ENCODE peak calls at places on chromosomes 6 and 20, in seven cellular contexts. H is MM.1S, Y is choroid plexus epithelial cell, V is IMR-90, J is omental fat pad, I is psoas muscle, P is progenitor cell of endocrine pancreas. F is an unnamed sample.
A peak's percentile ranks its signal among the peaks of the same experiment; 100 is the strongest.

GRCh38 chr20:59051666-59052065 is 9.1 kb upstream of the PRELID3B start:
- DNase-seq in Y (no peak), H (no peak), I (no peak), V (no peak), J (no peak), P (no peak), F (no peak)

GRCh38 chr6:113248532-113248931 is 608.6 kb upstream of the MARCKS start:
- DNase-seq in P (no peak), Y (no peak), J (no peak), V (no peak), H (no peak), I (no peak), F (no peak)

GRCh38 chr6:133242761-133243590 is 1.8 kb downstream of the EYA4 start:
- DNase-seq in H (peak; percentile 33), P (peak; percentile 12), V (peak; percentile 26), I (peak; percentile 82), Y (no peak), J (no peak), F (peak; percentile 9)

GRCh38 chr20:51695574-51696303 is 72.5 kb downstream of the ATP9A start:
- DNase-seq in P (no peak), V (peak; percentile 93), Y (peak; percentile 67), J (no peak), H (no peak), I (no peak), F (no peak)

GRCh38 chr6:452301-453067 is 60.9 kb downstream of the IRF4 start:
- DNase-seq in J (no peak), V (no peak), I (no peak), Y (no peak), H (no peak), P (no peak), F (no peak)

GRCh38 chr20:47758517-47759450 is 26.5 kb downstream of the SULF2 start:
- DNase-seq in P (no peak), I (no peak), H (peak; percentile 93), Y (no peak), J (no peak), V (no peak), F (no peak)

GRCh38 chr20:1911536-1911935 is 16.3 kb downstream of the SIRPA start:
- DNase-seq in Y (no peak), J (no peak), I (no peak), H (no peak), P (no peak), V (no peak), F (no peak)

GRCh38 chr6:108844632-108845031 is 3.6 kb upstream of the ARMC2 start:
- DNase-seq in V (no peak), H (no peak), J (no peak), Y (no peak), P (no peak), I (no peak), F (no peak)

GRCh38 chr6:116019428-116019827 is 41.3 kb downstream of the FRK start:
- DNase-seq in J (no peak), P (no peak), I (no peak), H (no peak), Y (no peak), V (no peak), F (peak; percentile 9)

GRCh38 chr6:16540804-16541752 is 220.2 kb downstream of the ATXN1 start:
- DNase-seq in I (peak; percentile 63), P (no peak), H (no peak), V (no peak), Y (peak; percentile 20), J (no peak), F (peak; percentile 17)

GRCh38 chr6:85569323-85569722 is 24.3 kb downstream of the SNX14 start:
- DNase-seq in V (peak; percentile 73), H (no peak), I (no peak), Y (peak; percentile 31), P (no peak), J (no peak), F (no peak)

GRCh38 chr6:73062837-73063236 is 162.5 kb downstream of the KHDC1L start:
- DNase-seq in I (no peak), H (no peak), V (no peak), Y (peak; percentile 16), P (no peak), J (no peak), F (no peak)

GRCh38 chr20:23242104-23242503 is 108.5 kb upstream of the NXT1 start:
- DNase-seq in I (no peak), J (no peak), H (no peak), P (no peak), Y (no peak), V (no peak), F (no peak)

DNA sequence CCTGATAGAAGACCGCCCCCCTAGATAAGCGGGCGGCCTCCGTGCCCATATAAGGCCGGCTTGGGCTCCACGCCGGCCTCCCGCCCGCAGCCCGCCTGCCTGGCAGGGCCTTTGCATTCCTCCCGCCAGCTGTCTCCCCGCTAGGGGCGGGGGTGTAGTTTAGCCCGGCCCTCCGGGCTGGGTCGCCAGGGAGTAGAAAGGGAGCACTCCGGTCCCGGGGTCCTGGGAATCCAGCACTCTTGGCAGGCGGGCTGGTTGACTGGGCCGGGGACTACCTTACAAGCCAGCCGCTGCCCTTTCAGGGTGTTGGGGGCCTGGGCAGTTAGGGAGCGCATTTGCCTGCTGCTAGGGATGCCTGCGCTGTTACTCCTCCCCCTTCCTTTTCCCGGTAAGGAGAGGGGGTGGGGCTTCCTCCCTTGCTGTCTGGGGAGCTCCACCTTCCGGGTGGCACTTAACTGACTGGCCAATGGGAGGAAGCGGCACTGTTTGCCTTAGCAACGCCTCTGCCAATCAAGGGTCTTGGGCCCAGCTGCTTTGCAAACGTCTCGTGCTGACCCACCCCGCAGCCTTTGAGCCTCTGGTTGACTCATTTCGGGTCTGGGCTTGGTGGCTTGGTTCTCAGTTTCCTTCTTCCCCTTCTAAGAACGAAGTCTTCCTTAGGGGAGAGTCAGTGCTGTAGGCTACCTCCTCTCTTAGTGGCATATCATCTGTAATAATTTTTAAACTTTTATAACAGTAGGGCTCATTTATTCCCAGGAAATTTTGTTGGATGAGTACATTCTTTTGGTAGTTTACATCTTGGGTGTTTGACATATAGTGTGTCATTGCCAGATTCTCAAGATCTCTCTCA is 3.4 kb downstream of the SRF start:
- DNase-seq in Y (peak; percentile 100), P (peak; percentile 83), J (peak; percentile 93), I (peak; percentile 98), H (peak; percentile 98), V (peak; percentile 99), F (peak; percentile 98)
- TF ChIP-seq CTCF in Y (peak; percentile 22), P (peak; percentile 18), J (no peak), I (peak; percentile 12), H (no peak), V (no peak), F (no peak)

GRCh38 chr20:17659801-17660200 is 22.2 kb downstream of the RRBP1 start:
- DNase-seq in H (no peak), P (no peak), I (no peak), V (no peak), J (no peak), Y (no peak), F (no peak)
- TF ChIP-seq CTCF in H (peak; percentile 11), P (peak; percentile 11), I (no peak), V (no peak), J (no peak), Y (no peak), F (no peak)

GRCh38 chr6:3037578-3038365 is 30.5 kb upstream of the RIPK1 start:
- DNase-seq in P (no peak), Y (no peak), J (no peak), V (no peak), H (no peak), I (no peak), F (no peak)

GRCh38 chr6:3039384-3039783 is 28.9 kb upstream of the RIPK1 start:
- DNase-seq in I (no peak), P (no peak), V (no peak), J (no peak), Y (no peak), H (no peak), F (no peak)

GRCh38 chr6:3033652-3034051 is 34.0 kb downstream of the NQO2 start:
- DNase-seq in P (no peak), V (no peak), J (no peak), I (no peak), H (no peak), Y (no peak), F (no peak)

GRCh38 chr6:3035397-3035796 is 32.9 kb upstream of the RIPK1 start:
- DNase-seq in P (no peak), Y (no peak), I (no peak), H (no peak), J (no peak), V (no peak), F (no peak)

DNA sequence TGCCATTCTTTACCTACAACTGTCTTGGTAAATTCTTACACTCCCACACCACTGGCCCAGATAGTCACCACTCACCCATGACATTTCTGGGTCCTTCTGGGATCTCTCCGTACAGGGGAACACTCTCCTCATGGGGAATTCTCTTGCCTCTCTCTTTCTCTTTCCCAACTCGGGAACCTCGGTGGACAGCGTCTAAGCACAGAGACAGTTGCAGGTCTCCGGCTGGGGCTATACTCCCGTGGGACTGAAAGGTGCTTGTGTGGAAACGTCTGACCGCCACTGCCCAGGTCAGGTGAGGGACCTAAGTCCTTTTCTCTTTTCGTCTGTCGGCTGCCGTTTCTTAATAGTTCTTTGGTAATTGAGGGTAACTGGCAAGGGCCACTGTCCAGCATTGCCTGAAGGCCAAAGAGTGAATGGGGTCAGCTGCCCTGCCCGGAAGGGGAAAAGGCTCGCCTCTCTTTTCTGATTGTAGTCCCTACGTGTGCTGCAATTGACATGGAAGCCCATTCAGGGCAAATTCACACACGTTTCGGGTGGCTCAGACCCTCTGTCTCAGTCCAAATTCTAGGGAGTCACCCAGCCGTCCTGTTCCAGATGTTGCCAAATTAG is 31.3 kb upstream of the RIPK1 start:
- DNase-seq in I (no peak), H (no peak), Y (no peak), J (no peak), P (no peak), V (no peak), F (no peak)
- TF ChIP-seq CTCF in I (no peak), H (no peak), Y (no peak), J (no peak), P (no peak), V (no peak), F (no peak)

DNA sequence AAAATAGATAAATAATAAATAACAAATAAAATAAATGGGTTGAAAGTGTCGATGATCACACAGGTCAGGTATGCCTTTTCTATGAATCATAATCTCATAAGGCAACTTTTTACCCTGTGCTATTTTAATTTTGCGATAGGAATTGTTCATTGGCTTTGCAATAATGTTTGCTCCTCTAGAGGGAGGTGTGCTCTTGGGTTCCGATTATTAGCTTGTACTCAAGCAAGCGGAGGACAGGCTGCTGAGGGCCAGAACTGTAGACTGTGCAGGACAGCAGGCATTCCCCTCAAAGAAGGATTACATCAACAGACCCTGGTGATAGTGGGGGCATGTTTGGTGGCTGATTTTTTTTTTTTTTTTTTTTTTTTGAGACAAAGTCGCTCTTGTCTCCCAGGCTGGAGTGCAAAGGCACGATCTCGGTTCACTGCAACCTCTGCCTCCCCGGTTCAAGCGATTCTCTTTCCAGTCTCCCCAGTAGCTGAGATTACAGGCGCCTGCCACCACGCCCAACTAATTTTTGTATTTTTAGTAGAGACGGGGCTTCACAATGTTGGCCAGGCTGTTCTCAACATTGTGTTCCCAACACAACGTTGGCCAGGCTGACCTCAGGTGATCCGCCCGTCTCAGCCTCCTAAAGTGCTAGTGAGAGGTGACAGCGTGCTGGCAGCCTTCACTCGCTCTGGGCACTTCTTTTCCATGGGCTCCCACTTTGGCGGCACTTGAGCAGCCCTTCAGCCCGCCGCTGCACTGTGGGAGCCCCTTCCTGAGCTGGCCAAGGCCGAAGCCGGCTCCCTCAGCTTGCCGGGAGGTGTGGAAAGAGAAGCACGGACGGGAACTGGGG is 35.6 kb downstream of the RIOK1 start:
- DNase-seq in P (no peak), I (no peak), J (no peak), Y (peak; percentile 75), V (peak; percentile 41), H (no peak), F (no peak)
- TF ChIP-seq CTCF in P (peak; percentile 48), I (no peak), J (no peak), Y (peak; percentile 75), V (peak; percentile 54), H (no peak), F (peak; percentile 21)

GRCh38 chr6:23081701-23082100 is 512.3 kb downstream of the HDGFL1 start:
- DNase-seq in Y (peak; percentile 17), V (no peak), J (no peak), P (no peak), I (no peak), H (peak; percentile 36), F (no peak)
- TF ChIP-seq CTCF in Y (peak; percentile 49), V (peak; percentile 11), J (no peak), P (peak; percentile 30), I (no peak), H (peak; percentile 24), F (no peak)

F was measured in GM13977.